ENCODE peak calls at places on chromosomes 1 and 21, in four cellular contexts. H is HFFc6, X is A549, Y is fibroblast of lung. C is an unnamed sample.

GRCh38 chr21:46100426-46100825 is 2.5 kb downstream of the COL6A2 start:
- DNase-seq in X (no peak), Y (peak; percentile 71), H (peak; percentile 55), C (no peak)

GRCh38 chr1:227449051-227449450 is 114.3 kb upstream of the ZNF678 start:
- DNase-seq in X (peak; percentile 57), H (peak; percentile 19), Y (no peak), C (no peak)

GRCh38 chr1:230868736-230869385 is 540 bp upstream of the C1orf198 start:
- DNase-seq in H (peak; percentile 23), Y (no peak), X (peak; percentile 65), C (no peak)

GRCh38 chr1:112713466-112714312 is 1.4 kb downstream of the PPM1J start:
- DNase-seq in X (no peak), Y (no peak), H (no peak), C (no peak)

GRCh38 chr1:88022507-88022906 is 661.6 kb upstream of the PKN2 start:
- DNase-seq in Y (no peak), X (no peak), H (no peak), C (no peak)

GRCh38 chr1:119101563-119101962 is 38.9 kb downstream of the WARS2 start:
- DNase-seq in H (peak; percentile 37), Y (peak; percentile 87), X (no peak), C (peak; percentile 7)

GRCh38 chr1:59128784-59129227 is 168.1 kb upstream of the FGGY start:
- DNase-seq in X (no peak), H (peak; percentile 71), Y (peak; percentile 95), C (no peak)

GRCh38 chr1:1033009-1033587 is 13.2 kb downstream of the AGRN start:
- DNase-seq in Y (peak; percentile 72), X (peak; percentile 43), H (peak; percentile 50), C (peak; percentile 10)

GRCh38 chr1:9724706-9725476 is 73.4 kb downstream of the PIK3CD start:
- DNase-seq in X (peak; percentile 57), H (peak; percentile 54), Y (peak; percentile 30), C (no peak)

GRCh38 chr1:59008599-59009347 is 224.9 kb upstream of the JUN start:
- DNase-seq in Y (peak; percentile 65), X (peak; percentile 11), H (no peak), C (no peak)

GRCh38 chr1:188715566-188715965 is 1762.1 kb downstream of the BRINP3 start:
- DNase-seq in Y (no peak), H (no peak), X (peak; percentile 16), C (no peak)

GRCh38 chr1:209634005-209634737 is 18.1 kb downstream of the LAMB3 start:
- DNase-seq in Y (no peak), X (no peak), H (no peak), C (no peak)

GRCh38 chr1:154549371-154549770 is 9.1 kb downstream of the UBE2Q1 start:
- DNase-seq in X (no peak), H (no peak), Y (no peak), C (no peak)

GRCh38 chr1:77706321-77706720 is 23.9 kb upstream of the ZZZ3 start:
- DNase-seq in H (peak; percentile 36), Y (peak; percentile 12), X (no peak), C (no peak)

GRCh38 chr1:183024352-183025337 is 1.4 kb downstream of the LAMC1 start:
- DNase-seq in H (no peak), Y (no peak), X (no peak), C (no peak)

GRCh38 chr1:34162852-34163766 is 1.9 kb downstream of the CSMD2 start:
- DNase-seq in X (peak; percentile 74), H (peak; percentile 95), Y (peak; percentile 98), C (peak; percentile 82)

GRCh38 chr1:186014370-186015030 is 280.3 kb downstream of the HMCN1 start:
- DNase-seq in Y (peak; percentile 84), H (peak; percentile 56), X (no peak), C (no peak)

GRCh38 chr1:41033272-41033671 is 11.7 kb upstream of the SLFNL1 start:
- DNase-seq in X (no peak), Y (no peak), H (no peak), C (no peak)

GRCh38 chr1:175201061-175201508 is 8.5 kb upstream of the KIAA0040 start:
- DNase-seq in Y (peak; percentile 2), X (no peak), H (no peak), C (no peak)

DNA sequence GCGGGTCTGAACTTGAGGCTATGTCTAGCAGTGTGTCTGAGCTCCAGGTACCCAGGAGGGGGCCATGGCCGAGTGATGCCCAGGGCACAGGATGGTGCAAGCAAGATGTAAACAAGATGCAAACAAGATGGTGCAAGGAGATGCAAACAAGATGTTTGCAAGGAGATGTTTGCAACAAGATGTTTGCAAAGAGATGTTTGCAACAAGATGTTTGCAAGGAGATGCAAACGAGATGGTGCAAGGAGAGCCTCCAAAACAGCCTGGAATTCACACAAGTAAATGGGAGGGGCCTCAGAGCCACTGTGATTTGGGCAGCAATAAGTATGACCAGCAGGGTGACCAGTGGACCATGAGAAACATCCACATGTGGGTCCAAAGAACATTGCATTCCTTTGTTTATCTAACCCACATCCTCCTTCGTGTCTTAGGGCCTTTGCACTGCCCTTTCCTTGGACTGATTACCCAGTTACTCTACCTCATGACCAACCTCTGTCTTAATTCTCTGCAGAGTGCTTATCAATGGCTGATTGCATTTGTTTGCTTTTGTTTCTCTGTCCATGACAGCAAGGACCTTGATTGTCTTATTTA is 162.9 kb downstream of the PLPP3 start:
- DNase-seq in Y (no peak), X (peak; percentile 23), H (no peak), C (no peak)
- TF ChIP-seq CTCF in Y (peak; percentile 7), X (no peak), H (peak; percentile 10), C (no peak)

GRCh38 chr1:197788741-197789476 is 13.6 kb upstream of the DENND1B start:
- DNase-seq in Y (no peak), X (no peak), H (no peak), C (no peak)
- TF ChIP-seq CTCF in Y (no peak), X (no peak), H (no peak), C (no peak)

GRCh38 chr1:204494281-204495077 is at the start of gene PIK3C2B:
- DNase-seq in H (peak; percentile 72), X (peak; percentile 85), Y (peak; percentile 78), C (peak; percentile 45)
- TF ChIP-seq CTCF in H (peak; percentile 77), X (peak; percentile 20), Y (peak; percentile 18), C (peak; percentile 36)

GRCh38 chr1:212867192-212867591 is 9.1 kb downstream of the FLVCR1 start:
- DNase-seq in Y (no peak), X (no peak), H (no peak), C (no peak)
- TF ChIP-seq CTCF in Y (no peak), X (no peak), H (no peak), C (no peak)

GRCh38 chr1:155910621-155911121 is 478 bp downstream of the RIT1 start:
- DNase-seq in Y (peak; percentile 50), H (peak; percentile 35), X (peak; percentile 59), C (no peak)
- TF ChIP-seq CTCF in Y (peak; percentile 20), H (no peak), X (no peak), C (peak; percentile 21)

DNA sequence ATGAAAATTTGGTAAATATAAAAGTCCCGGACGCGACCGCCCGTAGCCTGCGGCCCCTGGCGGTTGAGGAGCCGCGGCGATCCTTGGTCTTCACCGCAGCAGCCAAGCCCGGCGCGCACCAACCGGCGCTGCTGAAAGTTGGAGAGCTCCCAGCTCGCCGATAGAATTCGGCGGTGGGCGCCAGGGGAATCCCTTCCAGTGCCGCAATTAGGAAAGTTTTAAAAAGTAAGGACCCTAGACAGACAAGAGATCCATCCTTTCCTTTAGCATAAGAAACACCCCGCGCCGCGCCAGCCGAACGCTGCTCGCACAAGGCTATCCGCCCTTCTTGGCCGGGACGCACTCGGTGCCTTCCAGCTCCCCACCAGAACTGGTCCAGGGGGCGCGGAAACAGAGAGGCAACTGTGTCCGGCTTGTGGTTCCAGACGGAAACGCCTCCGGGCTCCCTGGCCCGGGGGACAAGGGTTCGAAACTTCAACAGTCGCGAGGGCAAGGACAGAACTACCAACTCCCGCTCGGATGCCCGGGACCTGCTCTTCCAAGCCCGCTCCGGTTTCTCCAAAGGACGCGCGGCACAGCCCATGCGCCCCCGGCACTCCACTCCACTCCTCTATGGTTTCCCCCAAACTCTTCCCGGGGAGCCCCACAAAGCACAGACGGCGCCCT is 1.7 kb downstream of the FAM78B start:
- DNase-seq in X (peak; percentile 69), H (no peak), Y (peak; percentile 79), C (no peak)
- TF ChIP-seq CTCF in X (peak; percentile 39), H (peak; percentile 58), Y (peak; percentile 43), C (peak; percentile 41)

DNA sequence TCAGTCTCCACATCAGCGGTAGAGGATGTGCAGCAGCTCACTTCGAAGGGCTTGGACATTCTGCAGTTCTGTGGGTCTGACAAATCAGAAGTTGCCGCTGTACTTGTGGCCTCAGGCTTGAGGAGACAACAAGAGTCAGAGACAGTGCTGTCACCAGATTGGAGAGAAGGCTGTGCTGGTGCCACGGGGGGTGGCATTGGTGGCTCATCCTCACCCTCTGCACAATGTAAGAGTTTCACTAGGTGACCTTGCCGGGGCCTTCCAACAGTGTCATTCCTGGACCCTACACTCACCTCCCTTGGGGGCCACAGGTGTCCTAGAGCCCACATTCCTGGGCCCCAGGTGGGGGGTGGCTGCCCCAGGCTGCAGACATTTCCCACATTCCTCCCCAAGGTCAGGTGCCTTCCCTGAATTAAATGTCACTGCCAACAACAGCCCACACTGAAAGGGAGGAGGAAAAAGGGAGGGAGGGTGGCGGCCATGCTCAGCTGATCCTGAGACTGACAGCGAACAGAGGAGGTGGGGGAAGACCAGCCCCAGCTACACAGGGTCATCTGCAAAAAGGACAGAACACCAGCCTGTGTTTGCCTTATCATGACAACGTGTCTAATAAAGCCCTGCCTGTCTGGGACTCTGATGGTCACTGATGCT is 46.4 kb downstream of the TMCC2 start:
- DNase-seq in X (peak; percentile 78), Y (no peak), H (no peak), C (no peak)
- TF ChIP-seq CTCF in X (no peak), Y (no peak), H (no peak), C (no peak)

DNA sequence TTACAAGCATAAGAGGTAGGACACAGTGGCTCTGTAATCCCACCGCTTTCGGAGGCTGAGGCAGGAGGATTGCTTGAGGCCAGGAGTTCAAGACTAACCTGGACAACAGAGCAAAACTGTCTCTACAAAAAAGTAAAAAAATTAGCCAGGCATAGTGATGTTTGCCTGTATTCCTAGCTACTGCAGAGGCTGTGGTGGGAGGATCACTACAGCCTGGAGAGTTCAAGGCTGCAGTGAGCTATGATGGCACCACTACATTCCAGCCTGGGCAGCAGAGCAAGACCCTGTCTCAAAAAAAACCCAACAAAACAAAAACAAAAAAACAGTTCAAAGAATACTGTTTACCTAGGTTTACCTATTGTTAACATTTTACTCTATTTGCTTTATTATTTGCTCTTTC is 37.4 kb downstream of the CLIC4 start:
- DNase-seq in X (no peak), Y (no peak), H (no peak), C (no peak)
- TF ChIP-seq CTCF in X (no peak), Y (no peak), H (no peak), C (no peak)

DNA sequence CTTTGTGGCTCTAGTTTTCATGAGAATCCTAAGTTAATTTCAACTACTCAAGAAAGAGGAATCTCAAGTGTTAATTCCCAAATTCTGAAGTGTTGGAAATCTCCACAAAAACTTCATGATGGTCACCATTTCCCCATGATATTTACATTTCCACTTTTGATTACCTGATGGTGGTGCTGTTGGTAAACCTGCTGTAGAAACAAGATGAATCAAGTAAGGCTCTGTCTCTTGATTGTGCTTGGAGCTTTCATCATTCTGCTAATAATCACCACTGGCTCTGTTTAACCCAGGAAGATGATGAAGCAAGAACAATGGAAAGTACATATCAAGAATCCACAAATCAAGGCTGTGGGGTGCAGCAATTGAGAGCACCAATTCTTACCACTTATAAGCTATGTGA is 77.8 kb downstream of the C4BPA start:
- DNase-seq in H (no peak), X (peak; percentile 20), Y (no peak), C (no peak)
- TF ChIP-seq CTCF in H (peak; percentile 27), X (peak; percentile 22), Y (no peak), C (no peak)